ENCODE peak calls at places on chromosome 4, in five cellular contexts. One of them, this sample, is unnamed. For H3K9me3, the result is how much of the 10 kb centered on the place peaks cover.

GRCh38 chr4:119656986-119657635 is 28.5 kb upstream of the PDE5A start:
- DNase-seq in GM12878: no peak
- DNase-seq in lower lobe of right lung: no peak
- DNase-seq in CD8-positive, alpha-beta T cell: no peak
- DNase-seq in heart right ventricle: no peak
- DNase-seq in this sample: no peak

GRCh38 chr4:184347251-184348239 is 126.8 kb downstream of the IRF2 start:
- DNase-seq in GM12878: peak
- DNase-seq in lower lobe of right lung: peak
- DNase-seq in CD8-positive, alpha-beta T cell: no peak
- DNase-seq in heart right ventricle: peak
- DNase-seq in this sample: no peak

GRCh38 chr4:118834960-118835895 is 698 bp downstream of the SEC24D start:
- DNase-seq in GM12878: peak
- DNase-seq in lower lobe of right lung: peak
- DNase-seq in CD8-positive, alpha-beta T cell: peak
- DNase-seq in heart right ventricle: peak
- DNase-seq in this sample: peak

GRCh38 chr4:30837131-30837539 is 117.0 kb downstream of the PCDH7 start:
- DNase-seq in GM12878: no peak
- DNase-seq in lower lobe of right lung: no peak
- DNase-seq in CD8-positive, alpha-beta T cell: no peak
- DNase-seq in heart right ventricle: no peak
- DNase-seq in this sample: no peak

GRCh38 chr4:169114341-169114974 is 104.4 kb upstream of the CBR4 start:
- DNase-seq in GM12878: no peak
- DNase-seq in lower lobe of right lung: no peak
- DNase-seq in CD8-positive, alpha-beta T cell: no peak
- DNase-seq in heart right ventricle: no peak
- DNase-seq in this sample: no peak

GRCh38 chr4:184396570-184397515 is 77.5 kb downstream of the IRF2 start:
- DNase-seq in GM12878: no peak
- DNase-seq in lower lobe of right lung: no peak
- DNase-seq in CD8-positive, alpha-beta T cell: no peak
- DNase-seq in heart right ventricle: no peak
- DNase-seq in this sample: no peak

GRCh38 chr4:20337261-20337664 is 85.6 kb downstream of the SLIT2 start:
- DNase-seq in GM12878: no peak
- DNase-seq in lower lobe of right lung: no peak
- DNase-seq in CD8-positive, alpha-beta T cell: no peak
- DNase-seq in heart right ventricle: no peak
- DNase-seq in this sample: no peak

GRCh38 chr4:62004881-62005280 is 804.8 kb downstream of the ADGRL3 start:
- DNase-seq in GM12878: no peak
- DNase-seq in lower lobe of right lung: no peak
- DNase-seq in CD8-positive, alpha-beta T cell: no peak
- DNase-seq in heart right ventricle: no peak
- DNase-seq in this sample: no peak

GRCh38 chr4:60952921-60953320 is 247.2 kb upstream of the ADGRL3 start:
- DNase-seq in GM12878: no peak
- DNase-seq in lower lobe of right lung: no peak
- DNase-seq in CD8-positive, alpha-beta T cell: no peak
- DNase-seq in heart right ventricle: no peak
- DNase-seq in this sample: no peak

GRCh38 chr4:179007758-179008157 is 1565.5 kb upstream of the AGA start:
- DNase-seq in GM12878: no peak
- DNase-seq in lower lobe of right lung: no peak
- DNase-seq in CD8-positive, alpha-beta T cell: no peak
- DNase-seq in heart right ventricle: no peak
- DNase-seq in this sample: no peak

DNA sequence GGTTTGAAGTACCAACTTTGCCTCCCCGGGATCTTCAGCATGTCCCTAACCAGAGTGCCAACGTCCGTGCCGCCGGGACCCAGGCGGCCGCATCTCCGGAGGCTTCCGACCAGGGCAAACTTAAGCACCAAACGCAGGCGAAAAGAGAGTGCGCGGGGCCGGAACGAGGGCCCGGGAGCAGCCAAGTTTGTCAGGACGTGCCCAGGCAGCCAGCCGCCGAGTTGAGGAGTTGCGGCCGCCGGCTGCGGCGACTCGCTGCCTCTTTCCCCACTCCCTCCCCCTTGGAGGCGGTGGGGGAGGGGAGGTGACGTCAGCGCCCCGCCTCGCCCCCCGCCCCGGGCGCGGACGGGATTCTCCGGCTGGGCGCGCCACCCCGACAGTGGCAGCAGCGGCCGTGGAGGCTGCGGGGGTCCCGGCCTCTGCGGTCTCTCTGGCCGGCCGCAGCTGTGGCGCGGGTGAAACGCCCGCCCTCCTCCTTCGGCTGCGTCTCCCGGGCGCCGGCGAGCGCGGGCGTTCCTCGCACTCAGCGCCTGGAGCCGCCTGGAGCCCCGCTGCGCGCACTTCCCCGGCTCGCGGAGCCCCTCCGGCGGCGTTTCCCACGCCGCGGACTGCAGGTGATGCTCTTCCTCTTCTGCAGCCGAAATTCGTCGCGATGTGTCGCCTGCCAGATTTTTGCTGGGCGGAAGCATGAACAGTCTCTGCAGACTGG is 2.9 kb upstream of the FAT1 start:
- DNase-seq in GM12878: no peak
- DNase-seq in lower lobe of right lung: peak
- DNase-seq in CD8-positive, alpha-beta T cell: no peak
- DNase-seq in heart right ventricle: peak
- DNase-seq in this sample: peak
- H3K4me3 ChIP-seq in GM12878: no peak
- H3K4me3 ChIP-seq in lower lobe of right lung: peak
- H3K4me3 ChIP-seq in CD8-positive, alpha-beta T cell: no peak
- H3K4me3 ChIP-seq in heart right ventricle: peak
- H3K4me3 ChIP-seq in this sample: peak

GRCh38 chr4:762211-763190 is 56.9 kb downstream of the PCGF3 start:
- DNase-seq in GM12878: no peak
- DNase-seq in lower lobe of right lung: peak
- DNase-seq in CD8-positive, alpha-beta T cell: no peak
- DNase-seq in heart right ventricle: no peak
- DNase-seq in this sample: no peak

GRCh38 chr4:761739-762138 is 56.1 kb downstream of the PCGF3 start:
- DNase-seq in GM12878: no peak
- DNase-seq in lower lobe of right lung: peak
- DNase-seq in CD8-positive, alpha-beta T cell: no peak
- DNase-seq in heart right ventricle: no peak
- DNase-seq in this sample: no peak

GRCh38 chr4:763191-763810 is 57.7 kb downstream of the PCGF3 start:
- DNase-seq in GM12878: no peak
- DNase-seq in lower lobe of right lung: peak
- DNase-seq in CD8-positive, alpha-beta T cell: no peak
- DNase-seq in heart right ventricle: no peak
- DNase-seq in this sample: no peak

GRCh38 chr4:764405-765169 is 59.0 kb downstream of the PCGF3 start:
- DNase-seq in GM12878: no peak
- DNase-seq in lower lobe of right lung: peak
- DNase-seq in CD8-positive, alpha-beta T cell: no peak
- DNase-seq in heart right ventricle: no peak
- DNase-seq in this sample: no peak

GRCh38 chr4:763922-764321 is 58.3 kb downstream of the PCGF3 start:
- DNase-seq in GM12878: no peak
- DNase-seq in lower lobe of right lung: peak
- DNase-seq in CD8-positive, alpha-beta T cell: no peak
- DNase-seq in heart right ventricle: no peak
- DNase-seq in this sample: no peak
- H3K9me3 ChIP-seq in GM12878: under half
- H3K9me3 ChIP-seq in lower lobe of right lung: under half
- H3K9me3 ChIP-seq in CD8-positive, alpha-beta T cell: under half
- H3K9me3 ChIP-seq in heart right ventricle: under half
- H3K9me3 ChIP-seq in this sample: under half

GRCh38 chr4:13907255-13907751 is 279.8 kb upstream of the BOD1L1 start:
- DNase-seq in GM12878: no peak
- DNase-seq in lower lobe of right lung: no peak
- DNase-seq in CD8-positive, alpha-beta T cell: no peak
- DNase-seq in heart right ventricle: no peak
- DNase-seq in this sample: no peak
- TF ChIP-seq CTCF in GM12878: no peak
- TF ChIP-seq CTCF in lower lobe of right lung: no peak
- TF ChIP-seq CTCF in CD8-positive, alpha-beta T cell: no peak
- TF ChIP-seq CTCF in heart right ventricle: peak
- TF ChIP-seq CTCF in this sample: no peak

DNA sequence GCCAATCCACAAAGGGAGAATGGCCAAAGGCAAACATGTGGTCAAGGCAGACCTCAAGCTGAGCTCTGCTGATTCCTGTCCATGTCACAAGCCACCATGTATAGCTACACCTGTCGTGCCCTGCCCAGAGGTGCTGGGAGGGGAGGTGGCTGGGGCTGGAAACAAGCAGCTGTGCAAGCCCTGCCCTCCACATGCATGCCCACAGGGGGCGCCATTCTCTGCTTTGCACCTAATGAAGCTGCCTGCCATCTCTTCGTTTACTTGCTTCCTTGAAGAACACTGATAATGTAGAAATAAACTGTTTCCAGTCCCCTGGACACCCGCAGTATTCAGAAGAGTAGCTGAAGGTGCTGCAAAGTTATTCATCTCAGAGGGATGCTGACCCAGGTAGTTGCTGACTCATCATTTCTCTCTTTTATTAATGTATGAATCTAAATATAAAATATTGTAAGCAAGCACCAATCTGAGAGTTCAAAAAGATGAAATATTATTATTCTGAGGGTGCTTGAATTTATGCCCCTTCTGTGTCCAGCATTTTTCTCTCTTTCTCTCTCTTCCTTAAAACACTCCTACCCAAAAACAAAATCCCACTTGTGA is 278.6 kb downstream of the ADGRA3 start:
- DNase-seq in GM12878: no peak
- DNase-seq in lower lobe of right lung: peak
- DNase-seq in CD8-positive, alpha-beta T cell: peak
- DNase-seq in heart right ventricle: no peak
- DNase-seq in this sample: no peak
- H3K4me3 ChIP-seq in GM12878: no peak
- H3K4me3 ChIP-seq in lower lobe of right lung: no peak
- H3K4me3 ChIP-seq in CD8-positive, alpha-beta T cell: peak
- H3K4me3 ChIP-seq in heart right ventricle: no peak
- H3K4me3 ChIP-seq in this sample: no peak

DNA sequence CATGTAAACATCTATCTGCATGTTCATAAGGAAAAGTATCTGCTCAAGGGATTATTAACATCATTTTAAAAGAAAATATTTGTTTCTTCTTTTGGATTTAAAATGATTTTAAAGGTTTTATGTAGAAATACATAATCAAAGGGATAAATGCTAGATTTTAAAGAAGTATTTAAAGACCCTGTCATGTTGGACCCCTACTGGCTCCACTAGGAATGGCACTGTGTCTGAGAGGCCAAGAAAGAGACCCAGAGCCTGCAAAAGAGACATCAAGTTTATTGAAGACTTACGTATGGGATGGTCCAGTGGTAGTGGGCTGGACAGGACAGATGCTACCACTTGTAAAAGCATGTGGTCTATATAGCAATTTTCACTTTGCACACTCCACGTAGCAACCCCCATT is 78.7 kb upstream of the PCDH18 start:
- DNase-seq in GM12878: no peak
- DNase-seq in lower lobe of right lung: no peak
- DNase-seq in CD8-positive, alpha-beta T cell: no peak
- DNase-seq in heart right ventricle: no peak
- DNase-seq in this sample: no peak
- H3K9me3 ChIP-seq in GM12878: under half
- H3K9me3 ChIP-seq in lower lobe of right lung: under half
- H3K9me3 ChIP-seq in CD8-positive, alpha-beta T cell: under half
- H3K9me3 ChIP-seq in heart right ventricle: under half
- H3K9me3 ChIP-seq in this sample: under half

GRCh38 chr4:82201303-82201702 is 172.5 kb downstream of the HNRNPD start:
- DNase-seq in GM12878: no peak
- DNase-seq in lower lobe of right lung: peak
- DNase-seq in CD8-positive, alpha-beta T cell: no peak
- DNase-seq in heart right ventricle: no peak
- DNase-seq in this sample: no peak

DNA sequence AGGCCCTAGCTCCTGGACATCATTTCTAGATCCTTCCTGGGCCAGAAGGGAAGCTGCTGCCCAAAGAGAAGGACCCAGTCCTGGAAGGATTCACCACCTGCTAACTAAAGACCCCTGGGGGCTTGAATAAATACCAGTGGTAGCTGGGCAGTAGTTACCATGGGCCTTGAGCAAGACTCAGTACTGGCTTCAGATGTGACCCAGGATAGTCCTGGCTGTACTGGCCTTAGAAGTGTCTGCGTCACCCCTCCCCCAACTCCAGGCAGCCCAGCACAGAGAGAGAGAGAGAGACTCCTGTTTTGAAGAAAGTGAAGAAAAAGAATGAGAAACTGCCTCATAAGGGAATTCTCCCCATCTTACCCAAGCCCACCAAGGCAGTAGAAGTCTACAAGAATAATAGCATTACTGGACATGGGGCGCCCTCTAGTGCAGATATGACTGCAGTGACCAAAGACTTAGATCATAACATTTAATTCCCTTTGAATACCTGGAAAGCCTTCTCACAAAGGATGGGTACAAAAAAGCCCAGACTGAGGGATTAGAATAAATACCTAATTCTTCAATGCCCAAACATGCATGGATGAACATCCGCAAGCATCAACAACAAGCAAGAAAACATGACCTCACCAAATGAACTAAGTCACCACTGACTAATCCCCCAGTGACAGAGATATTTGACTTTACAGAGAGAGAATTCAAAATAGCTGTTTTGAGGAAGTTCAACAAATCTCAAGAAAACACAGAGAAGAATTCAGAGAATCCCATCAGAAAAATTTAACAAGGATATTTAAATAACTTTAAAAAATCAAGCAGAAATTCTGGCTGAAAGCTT is 171.8 kb downstream of the HNRNPD start:
- DNase-seq in GM12878: no peak
- DNase-seq in lower lobe of right lung: no peak
- DNase-seq in CD8-positive, alpha-beta T cell: no peak
- DNase-seq in heart right ventricle: peak
- DNase-seq in this sample: no peak
- TF ChIP-seq CTCF in GM12878: peak
- TF ChIP-seq CTCF in lower lobe of right lung: peak
- TF ChIP-seq CTCF in CD8-positive, alpha-beta T cell: peak
- TF ChIP-seq CTCF in heart right ventricle: peak
- TF ChIP-seq CTCF in this sample: no peak